ENCODE peak calls at places on chromosomes 16 and 17, in nine cellular contexts. One of them, this sample, is unnamed. For H3K4me1 and H3K27me3, the result is how much of the 10 kb centered on the place peaks cover.

GRCh38 chr17:35555695-35556094 is 4.9 kb downstream of the SLFN14 start:
- DNase-seq in IMR-90: no peak
- DNase-seq in lower lobe of right lung: no peak
- DNase-seq in pancreas: no peak
- DNase-seq in astrocyte: no peak
- DNase-seq in gastrocnemius medialis: no peak
- DNase-seq in PC-9: no peak
- DNase-seq in H9: no peak
- DNase-seq in sigmoid colon: no peak
- DNase-seq in this sample: no peak

GRCh38 chr16:489606-490005 is 37.9 kb upstream of the CAPN15 start:
- DNase-seq in lower lobe of right lung: no peak
- DNase-seq in IMR-90: no peak
- DNase-seq in gastrocnemius medialis: no peak
- DNase-seq in pancreas: no peak
- DNase-seq in PC-9: no peak
- DNase-seq in H9: no peak
- DNase-seq in sigmoid colon: no peak
- DNase-seq in astrocyte: no peak
- DNase-seq in this sample: no peak

GRCh38 chr17:8057691-8058114 is 18.8 kb downstream of the ALOX15B start:
- DNase-seq in IMR-90: peak
- DNase-seq in gastrocnemius medialis: peak
- DNase-seq in H9: peak
- DNase-seq in pancreas: no peak
- DNase-seq in PC-9: peak
- DNase-seq in sigmoid colon: peak
- DNase-seq in astrocyte: peak
- DNase-seq in lower lobe of right lung: peak
- DNase-seq in this sample: peak

GRCh38 chr16:77331802-77332586 is 102.8 kb downstream of the ADAMTS18 start:
- DNase-seq in gastrocnemius medialis: no peak
- DNase-seq in H9: no peak
- DNase-seq in lower lobe of right lung: no peak
- DNase-seq in PC-9: no peak
- DNase-seq in sigmoid colon: no peak
- DNase-seq in IMR-90: no peak
- DNase-seq in pancreas: no peak
- DNase-seq in astrocyte: no peak
- DNase-seq in this sample: no peak

GRCh38 chr17:13725286-13725990 is 123.7 kb upstream of the HS3ST3A1 start:
- DNase-seq in astrocyte: peak
- DNase-seq in sigmoid colon: no peak
- DNase-seq in lower lobe of right lung: no peak
- DNase-seq in IMR-90: peak
- DNase-seq in H9: no peak
- DNase-seq in pancreas: no peak
- DNase-seq in PC-9: no peak
- DNase-seq in gastrocnemius medialis: no peak
- DNase-seq in this sample: no peak

GRCh38 chr17:64326420-64327054 is 63.5 kb upstream of the TEX2 start:
- DNase-seq in sigmoid colon: peak
- DNase-seq in astrocyte: peak
- DNase-seq in lower lobe of right lung: peak
- DNase-seq in pancreas: no peak
- DNase-seq in gastrocnemius medialis: peak
- DNase-seq in PC-9: peak
- DNase-seq in IMR-90: no peak
- DNase-seq in H9: no peak
- DNase-seq in this sample: no peak

GRCh38 chr17:2178798-2179505 is 124.0 kb downstream of the HIC1 start:
- DNase-seq in IMR-90: no peak
- DNase-seq in PC-9: no peak
- DNase-seq in astrocyte: no peak
- DNase-seq in lower lobe of right lung: no peak
- DNase-seq in gastrocnemius medialis: peak
- DNase-seq in sigmoid colon: no peak
- DNase-seq in pancreas: peak
- DNase-seq in H9: no peak
- DNase-seq in this sample: no peak

GRCh38 chr17:2030779-2031163 is 818 bp downstream of the DPH1 start:
- DNase-seq in PC-9: no peak
- DNase-seq in gastrocnemius medialis: no peak
- DNase-seq in IMR-90: no peak
- DNase-seq in pancreas: no peak
- DNase-seq in H9: peak
- DNase-seq in sigmoid colon: no peak
- DNase-seq in astrocyte: no peak
- DNase-seq in lower lobe of right lung: no peak
- DNase-seq in this sample: no peak

GRCh38 chr16:88289549-88290344 is 93.0 kb upstream of the ZNF469 start:
- DNase-seq in PC-9: no peak
- DNase-seq in sigmoid colon: no peak
- DNase-seq in IMR-90: no peak
- DNase-seq in gastrocnemius medialis: no peak
- DNase-seq in lower lobe of right lung: no peak
- DNase-seq in pancreas: no peak
- DNase-seq in astrocyte: no peak
- DNase-seq in H9: no peak
- DNase-seq in this sample: no peak

GRCh38 chr16:27245276-27246231 is 23.0 kb downstream of the NSMCE1 start:
- DNase-seq in astrocyte: peak
- DNase-seq in pancreas: no peak
- DNase-seq in lower lobe of right lung: peak
- DNase-seq in gastrocnemius medialis: no peak
- DNase-seq in PC-9: no peak
- DNase-seq in IMR-90: peak
- DNase-seq in H9: peak
- DNase-seq in sigmoid colon: peak
- DNase-seq in this sample: no peak

GRCh38 chr17:35089846-35090193 is 26.3 kb upstream of the RFFL start:
- DNase-seq in gastrocnemius medialis: no peak
- DNase-seq in IMR-90: peak
- DNase-seq in sigmoid colon: no peak
- DNase-seq in PC-9: no peak
- DNase-seq in pancreas: no peak
- DNase-seq in astrocyte: no peak
- DNase-seq in lower lobe of right lung: peak
- DNase-seq in H9: peak
- DNase-seq in this sample: peak

GRCh38 chr17:41171881-41172280 is 3.9 kb upstream of the KRTAP4-3 start:
- DNase-seq in astrocyte: peak
- DNase-seq in PC-9: no peak
- DNase-seq in H9: no peak
- DNase-seq in pancreas: no peak
- DNase-seq in gastrocnemius medialis: no peak
- DNase-seq in sigmoid colon: no peak
- DNase-seq in IMR-90: peak
- DNase-seq in lower lobe of right lung: no peak
- DNase-seq in this sample: no peak

GRCh38 chr16:76639685-76640289 is 362.6 kb downstream of the CNTNAP4 start:
- DNase-seq in gastrocnemius medialis: no peak
- DNase-seq in H9: peak
- DNase-seq in sigmoid colon: no peak
- DNase-seq in astrocyte: no peak
- DNase-seq in lower lobe of right lung: no peak
- DNase-seq in pancreas: no peak
- DNase-seq in PC-9: no peak
- DNase-seq in IMR-90: peak
- DNase-seq in this sample: peak

GRCh38 chr16:7746971-7747370 is 414.3 kb downstream of the RBFOX1 start:
- DNase-seq in gastrocnemius medialis: no peak
- DNase-seq in pancreas: no peak
- DNase-seq in IMR-90: no peak
- DNase-seq in astrocyte: no peak
- DNase-seq in PC-9: no peak
- DNase-seq in sigmoid colon: no peak
- DNase-seq in lower lobe of right lung: no peak
- DNase-seq in H9: no peak
- DNase-seq in this sample: no peak

GRCh38 chr16:74029122-74029805 is 267.4 kb upstream of the PSMD7 start:
- DNase-seq in PC-9: no peak
- DNase-seq in pancreas: no peak
- DNase-seq in lower lobe of right lung: no peak
- DNase-seq in gastrocnemius medialis: no peak
- DNase-seq in astrocyte: no peak
- DNase-seq in H9: no peak
- DNase-seq in IMR-90: no peak
- DNase-seq in sigmoid colon: no peak
- DNase-seq in this sample: no peak

GRCh38 chr16:74035816-74036215 is 260.8 kb upstream of the PSMD7 start:
- DNase-seq in astrocyte: no peak
- DNase-seq in pancreas: no peak
- DNase-seq in lower lobe of right lung: no peak
- DNase-seq in H9: no peak
- DNase-seq in gastrocnemius medialis: no peak
- DNase-seq in IMR-90: peak
- DNase-seq in PC-9: no peak
- DNase-seq in sigmoid colon: no peak
- DNase-seq in this sample: no peak

GRCh38 chr16:74031551-74031950 is 265.1 kb upstream of the PSMD7 start:
- DNase-seq in astrocyte: no peak
- DNase-seq in lower lobe of right lung: no peak
- DNase-seq in PC-9: no peak
- DNase-seq in sigmoid colon: no peak
- DNase-seq in gastrocnemius medialis: no peak
- DNase-seq in H9: no peak
- DNase-seq in pancreas: no peak
- DNase-seq in IMR-90: no peak
- DNase-seq in this sample: no peak

GRCh38 chr16:74030000-74030399 is 266.6 kb upstream of the PSMD7 start:
- DNase-seq in PC-9: no peak
- DNase-seq in pancreas: no peak
- DNase-seq in lower lobe of right lung: no peak
- DNase-seq in gastrocnemius medialis: no peak
- DNase-seq in H9: no peak
- DNase-seq in IMR-90: no peak
- DNase-seq in astrocyte: no peak
- DNase-seq in sigmoid colon: no peak
- DNase-seq in this sample: no peak

DNA sequence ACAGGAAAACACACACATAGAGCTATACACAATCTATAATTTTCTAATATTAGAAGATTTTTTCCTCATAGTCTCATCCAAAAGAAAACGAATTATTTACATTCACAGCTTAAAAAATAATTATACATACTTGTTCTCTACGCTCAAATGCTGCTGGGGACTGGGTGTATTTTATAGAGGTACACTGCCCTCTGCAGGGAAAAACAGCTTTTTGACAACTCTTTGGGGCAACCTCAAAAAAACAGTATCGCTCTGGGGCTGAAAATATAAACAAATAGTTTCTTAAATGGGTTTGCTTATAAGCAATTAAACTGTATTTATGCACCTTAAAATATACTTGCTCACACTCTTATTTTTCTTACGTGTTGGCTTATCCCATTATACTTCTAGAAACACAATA is 261.8 kb upstream of the PSMD7 start:
- DNase-seq in astrocyte: no peak
- DNase-seq in PC-9: no peak
- DNase-seq in H9: no peak
- DNase-seq in gastrocnemius medialis: no peak
- DNase-seq in lower lobe of right lung: no peak
- DNase-seq in IMR-90: peak
- DNase-seq in pancreas: no peak
- DNase-seq in sigmoid colon: no peak
- DNase-seq in this sample: no peak
- TF ChIP-seq CTCF in astrocyte: peak
- TF ChIP-seq CTCF in PC-9: peak
- TF ChIP-seq CTCF in H9: peak
- TF ChIP-seq CTCF in gastrocnemius medialis: no peak
- TF ChIP-seq CTCF in lower lobe of right lung: peak
- TF ChIP-seq CTCF in IMR-90: peak
- TF ChIP-seq CTCF in pancreas: no peak
- TF ChIP-seq CTCF in sigmoid colon: no peak
- TF ChIP-seq CTCF in this sample: peak

DNA sequence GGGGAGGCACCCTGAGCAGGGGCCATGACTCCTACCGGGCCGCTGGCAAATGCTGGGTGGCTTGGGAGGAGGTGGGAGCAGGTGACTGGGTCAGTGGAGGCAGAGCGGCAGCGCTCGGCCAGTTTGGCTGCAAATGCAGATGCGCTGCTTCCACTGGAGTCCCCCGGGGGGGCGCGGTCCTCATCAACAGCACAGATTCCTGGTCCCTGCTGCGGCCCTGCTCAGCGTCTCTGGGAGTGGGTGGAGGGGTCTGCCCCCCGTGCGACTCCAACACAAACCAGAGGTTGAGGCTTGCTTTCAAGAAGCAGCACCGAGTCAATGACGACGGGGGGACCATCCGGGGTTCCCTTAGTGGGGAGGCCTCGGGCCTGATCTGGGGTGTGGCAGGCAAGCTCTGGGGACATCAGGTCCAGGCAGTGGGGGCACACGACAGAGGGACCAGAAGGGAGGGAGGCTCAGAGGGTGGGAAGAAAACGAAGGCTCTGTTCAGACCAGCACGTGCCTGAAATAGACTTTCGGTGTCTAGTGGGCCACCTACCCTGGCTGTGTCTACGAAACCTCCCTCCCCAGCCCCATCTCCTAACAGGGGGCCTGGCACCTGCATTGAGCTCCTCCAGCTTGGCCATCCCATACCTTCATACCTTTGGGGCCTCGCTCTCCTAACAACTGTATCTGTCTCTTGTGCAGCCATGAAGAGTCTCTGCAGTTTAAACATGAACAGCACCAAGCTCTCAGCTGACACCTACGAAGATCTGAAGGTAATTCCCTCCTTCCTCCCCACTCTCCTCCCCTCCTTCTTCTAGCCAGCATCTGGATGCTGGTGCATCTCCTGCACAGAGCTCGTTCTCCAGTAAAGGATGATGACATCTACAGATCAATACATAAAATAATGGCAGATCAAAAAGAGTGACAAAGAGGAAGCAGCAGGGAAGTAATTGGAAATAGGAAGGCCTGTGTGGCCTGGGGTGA is 72.5 kb upstream of the PLCG2 start:
- DNase-seq in pancreas: no peak
- DNase-seq in astrocyte: no peak
- DNase-seq in PC-9: no peak
- DNase-seq in sigmoid colon: no peak
- DNase-seq in gastrocnemius medialis: no peak
- DNase-seq in lower lobe of right lung: peak
- DNase-seq in H9: no peak
- DNase-seq in IMR-90: no peak
- DNase-seq in this sample: no peak
- H3K4me1 ChIP-seq in pancreas: under half
- H3K4me1 ChIP-seq in astrocyte: under half
- H3K4me1 ChIP-seq in PC-9: under half
- H3K4me1 ChIP-seq in sigmoid colon: under half
- H3K4me1 ChIP-seq in gastrocnemius medialis: under half
- H3K4me1 ChIP-seq in lower lobe of right lung: under half
- H3K4me1 ChIP-seq in H9: under half
- H3K4me1 ChIP-seq in IMR-90: under half
- H3K4me1 ChIP-seq in this sample: under half

GRCh38 chr17:44546711-44547606 is 10.3 kb upstream of the FZD2 start:
- DNase-seq in IMR-90: peak
- DNase-seq in sigmoid colon: no peak
- DNase-seq in astrocyte: peak
- DNase-seq in H9: no peak
- DNase-seq in gastrocnemius medialis: no peak
- DNase-seq in PC-9: no peak
- DNase-seq in lower lobe of right lung: no peak
- DNase-seq in pancreas: no peak
- DNase-seq in this sample: no peak
- H3K27me3 ChIP-seq in IMR-90: under half
- H3K27me3 ChIP-seq in sigmoid colon: under half
- H3K27me3 ChIP-seq in astrocyte: under half
- H3K27me3 ChIP-seq in H9: under half
- H3K27me3 ChIP-seq in gastrocnemius medialis: under half
- H3K27me3 ChIP-seq in PC-9: under half
- H3K27me3 ChIP-seq in lower lobe of right lung: under half
- H3K27me3 ChIP-seq in pancreas: under half
- H3K27me3 ChIP-seq in this sample: under half

GRCh38 chr16:67807148-67807682 is 526 bp downstream of the TSNAXIP1 start:
- DNase-seq in H9: no peak
- DNase-seq in pancreas: no peak
- DNase-seq in PC-9: no peak
- DNase-seq in astrocyte: no peak
- DNase-seq in gastrocnemius medialis: no peak
- DNase-seq in IMR-90: no peak
- DNase-seq in sigmoid colon: no peak
- DNase-seq in lower lobe of right lung: no peak
- DNase-seq in this sample: no peak
- TF ChIP-seq CTCF in H9: peak
- TF ChIP-seq CTCF in pancreas: no peak
- TF ChIP-seq CTCF in PC-9: no peak
- TF ChIP-seq CTCF in astrocyte: no peak
- TF ChIP-seq CTCF in gastrocnemius medialis: no peak
- TF ChIP-seq CTCF in IMR-90: peak
- TF ChIP-seq CTCF in sigmoid colon: no peak
- TF ChIP-seq CTCF in lower lobe of right lung: no peak
- TF ChIP-seq CTCF in this sample: peak